ENCODE peak calls at places on chromosomes 3 and 15, in ten cellular contexts. One of them, this sample, is unnamed.

GRCh38 chr15:69593981-69594966 is 141.7 kb downstream of the RPLP1 start:
- DNase-seq in endothelial cell of umbilical vein: no peak
- DNase-seq in heart left ventricle: peak
- DNase-seq in suprapubic skin: peak
- DNase-seq in Peyer's patch: peak
- DNase-seq in prostate gland: peak
- DNase-seq in adrenal gland: no peak
- DNase-seq in lower leg skin: no peak
- DNase-seq in A549: peak
- DNase-seq in upper lobe of left lung: peak
- DNase-seq in this sample: peak

GRCh38 chr3:9893739-9894138 is 3.3 kb downstream of the JAGN1 start:
- DNase-seq in endothelial cell of umbilical vein: peak
- DNase-seq in heart left ventricle: no peak
- DNase-seq in suprapubic skin: no peak
- DNase-seq in Peyer's patch: no peak
- DNase-seq in prostate gland: no peak
- DNase-seq in adrenal gland: no peak
- DNase-seq in lower leg skin: no peak
- DNase-seq in A549: no peak
- DNase-seq in upper lobe of left lung: no peak
- DNase-seq in this sample: no peak

GRCh38 chr3:52120576-52121458 is 33.4 kb downstream of the POC1A start:
- DNase-seq in endothelial cell of umbilical vein: peak
- DNase-seq in heart left ventricle: peak
- DNase-seq in suprapubic skin: no peak
- DNase-seq in Peyer's patch: no peak
- DNase-seq in prostate gland: no peak
- DNase-seq in adrenal gland: no peak
- DNase-seq in lower leg skin: no peak
- DNase-seq in A549: no peak
- DNase-seq in upper lobe of left lung: no peak
- DNase-seq in this sample: no peak

GRCh38 chr15:96296264-96296663 is 34.2 kb upstream of the NR2F2 start:
- DNase-seq in endothelial cell of umbilical vein: no peak
- DNase-seq in heart left ventricle: no peak
- DNase-seq in suprapubic skin: no peak
- DNase-seq in Peyer's patch: no peak
- DNase-seq in prostate gland: no peak
- DNase-seq in adrenal gland: no peak
- DNase-seq in lower leg skin: no peak
- DNase-seq in A549: no peak
- DNase-seq in upper lobe of left lung: no peak
- DNase-seq in this sample: peak

GRCh38 chr3:56702487-56703315 is 19.6 kb upstream of the TASOR start:
- DNase-seq in endothelial cell of umbilical vein: peak
- DNase-seq in heart left ventricle: no peak
- DNase-seq in suprapubic skin: no peak
- DNase-seq in Peyer's patch: no peak
- DNase-seq in prostate gland: peak
- DNase-seq in adrenal gland: peak
- DNase-seq in lower leg skin: peak
- DNase-seq in A549: peak
- DNase-seq in upper lobe of left lung: no peak
- DNase-seq in this sample: peak

GRCh38 chr3:55497250-55497649 is 10.1 kb upstream of the WNT5A start:
- DNase-seq in endothelial cell of umbilical vein: no peak
- DNase-seq in heart left ventricle: no peak
- DNase-seq in suprapubic skin: no peak
- DNase-seq in Peyer's patch: no peak
- DNase-seq in prostate gland: no peak
- DNase-seq in adrenal gland: no peak
- DNase-seq in lower leg skin: no peak
- DNase-seq in A549: no peak
- DNase-seq in upper lobe of left lung: no peak
- DNase-seq in this sample: no peak

GRCh38 chr3:64056616-64057165 is 33.4 kb upstream of the PSMD6 start:
- DNase-seq in endothelial cell of umbilical vein: no peak
- DNase-seq in heart left ventricle: no peak
- DNase-seq in suprapubic skin: no peak
- DNase-seq in Peyer's patch: no peak
- DNase-seq in prostate gland: no peak
- DNase-seq in adrenal gland: no peak
- DNase-seq in lower leg skin: no peak
- DNase-seq in A549: no peak
- DNase-seq in upper lobe of left lung: no peak
- DNase-seq in this sample: no peak

GRCh38 chr3:179981646-179982045 is 55.1 kb downstream of the PEX5L start:
- DNase-seq in endothelial cell of umbilical vein: no peak
- DNase-seq in heart left ventricle: no peak
- DNase-seq in suprapubic skin: no peak
- DNase-seq in Peyer's patch: no peak
- DNase-seq in prostate gland: no peak
- DNase-seq in adrenal gland: no peak
- DNase-seq in lower leg skin: no peak
- DNase-seq in A549: no peak
- DNase-seq in upper lobe of left lung: no peak
- DNase-seq in this sample: no peak

GRCh38 chr3:107704477-107704876 is 181.7 kb downstream of the BBX start:
- DNase-seq in endothelial cell of umbilical vein: no peak
- DNase-seq in heart left ventricle: no peak
- DNase-seq in suprapubic skin: no peak
- DNase-seq in Peyer's patch: no peak
- DNase-seq in prostate gland: no peak
- DNase-seq in adrenal gland: no peak
- DNase-seq in lower leg skin: no peak
- DNase-seq in A549: no peak
- DNase-seq in upper lobe of left lung: no peak
- DNase-seq in this sample: peak

GRCh38 chr3:112718967-112719366 is 78.0 kb upstream of the CCDC80 start:
- DNase-seq in endothelial cell of umbilical vein: no peak
- DNase-seq in heart left ventricle: no peak
- DNase-seq in suprapubic skin: no peak
- DNase-seq in Peyer's patch: no peak
- DNase-seq in prostate gland: no peak
- DNase-seq in adrenal gland: no peak
- DNase-seq in lower leg skin: no peak
- DNase-seq in A549: no peak
- DNase-seq in upper lobe of left lung: no peak
- DNase-seq in this sample: no peak

GRCh38 chr3:60610441-60611112 is 640.7 kb downstream of the FHIT start:
- DNase-seq in endothelial cell of umbilical vein: no peak
- DNase-seq in heart left ventricle: peak
- DNase-seq in suprapubic skin: peak
- DNase-seq in Peyer's patch: no peak
- DNase-seq in prostate gland: no peak
- DNase-seq in adrenal gland: no peak
- DNase-seq in lower leg skin: peak
- DNase-seq in A549: no peak
- DNase-seq in upper lobe of left lung: no peak
- DNase-seq in this sample: peak

GRCh38 chr15:38145671-38146111 is 106.9 kb upstream of the SPRED1 start:
- DNase-seq in endothelial cell of umbilical vein: no peak
- DNase-seq in heart left ventricle: no peak
- DNase-seq in suprapubic skin: no peak
- DNase-seq in Peyer's patch: no peak
- DNase-seq in prostate gland: no peak
- DNase-seq in adrenal gland: no peak
- DNase-seq in lower leg skin: no peak
- DNase-seq in A549: no peak
- DNase-seq in upper lobe of left lung: no peak
- DNase-seq in this sample: no peak

GRCh38 chr3:194994551-194994981 is 276.4 kb downstream of the XXYLT1 start:
- DNase-seq in endothelial cell of umbilical vein: no peak
- DNase-seq in heart left ventricle: no peak
- DNase-seq in suprapubic skin: no peak
- DNase-seq in Peyer's patch: no peak
- DNase-seq in prostate gland: no peak
- DNase-seq in adrenal gland: no peak
- DNase-seq in lower leg skin: no peak
- DNase-seq in A549: no peak
- DNase-seq in upper lobe of left lung: no peak
- DNase-seq in this sample: no peak

GRCh38 chr3:160661660-160662059 is 15.3 kb upstream of the ARL14 start:
- DNase-seq in endothelial cell of umbilical vein: no peak
- DNase-seq in heart left ventricle: no peak
- DNase-seq in suprapubic skin: no peak
- DNase-seq in Peyer's patch: no peak
- DNase-seq in prostate gland: no peak
- DNase-seq in adrenal gland: no peak
- DNase-seq in lower leg skin: no peak
- DNase-seq in A549: no peak
- DNase-seq in upper lobe of left lung: no peak
- DNase-seq in this sample: no peak

GRCh38 chr3:186598794-186599141 is 14.1 kb upstream of the AHSG start:
- DNase-seq in endothelial cell of umbilical vein: no peak
- DNase-seq in heart left ventricle: no peak
- DNase-seq in suprapubic skin: no peak
- DNase-seq in Peyer's patch: no peak
- DNase-seq in prostate gland: no peak
- DNase-seq in adrenal gland: no peak
- DNase-seq in lower leg skin: no peak
- DNase-seq in A549: no peak
- DNase-seq in upper lobe of left lung: no peak
- DNase-seq in this sample: no peak

GRCh38 chr3:186598108-186598784 is 14.6 kb upstream of the AHSG start:
- DNase-seq in endothelial cell of umbilical vein: no peak
- DNase-seq in heart left ventricle: peak
- DNase-seq in suprapubic skin: no peak
- DNase-seq in Peyer's patch: no peak
- DNase-seq in prostate gland: no peak
- DNase-seq in adrenal gland: no peak
- DNase-seq in lower leg skin: no peak
- DNase-seq in A549: no peak
- DNase-seq in upper lobe of left lung: no peak
- DNase-seq in this sample: no peak

GRCh38 chr3:186600896-186601295 is 12.0 kb upstream of the AHSG start:
- DNase-seq in endothelial cell of umbilical vein: no peak
- DNase-seq in heart left ventricle: no peak
- DNase-seq in suprapubic skin: no peak
- DNase-seq in Peyer's patch: no peak
- DNase-seq in prostate gland: no peak
- DNase-seq in adrenal gland: no peak
- DNase-seq in lower leg skin: no peak
- DNase-seq in A549: no peak
- DNase-seq in upper lobe of left lung: no peak
- DNase-seq in this sample: no peak

GRCh38 chr3:186599785-186600166 is 13.1 kb upstream of the AHSG start:
- DNase-seq in endothelial cell of umbilical vein: no peak
- DNase-seq in heart left ventricle: no peak
- DNase-seq in suprapubic skin: no peak
- DNase-seq in Peyer's patch: no peak
- DNase-seq in prostate gland: no peak
- DNase-seq in adrenal gland: no peak
- DNase-seq in lower leg skin: no peak
- DNase-seq in A549: no peak
- DNase-seq in upper lobe of left lung: no peak
- DNase-seq in this sample: no peak

GRCh38 chr3:186599142-186599784 is 13.6 kb upstream of the AHSG start:
- DNase-seq in endothelial cell of umbilical vein: no peak
- DNase-seq in heart left ventricle: no peak
- DNase-seq in suprapubic skin: no peak
- DNase-seq in Peyer's patch: peak
- DNase-seq in prostate gland: no peak
- DNase-seq in adrenal gland: no peak
- DNase-seq in lower leg skin: no peak
- DNase-seq in A549: no peak
- DNase-seq in upper lobe of left lung: peak
- DNase-seq in this sample: no peak
- TF ChIP-seq POLR2A in endothelial cell of umbilical vein: no peak
- TF ChIP-seq POLR2A in heart left ventricle: no peak
- TF ChIP-seq POLR2A in suprapubic skin: no peak
- TF ChIP-seq POLR2A in Peyer's patch: no peak
- TF ChIP-seq POLR2A in prostate gland: no peak
- TF ChIP-seq POLR2A in adrenal gland: no peak
- TF ChIP-seq POLR2A in lower leg skin: no peak
- TF ChIP-seq POLR2A in A549: no peak
- TF ChIP-seq POLR2A in upper lobe of left lung: no peak
- TF ChIP-seq POLR2A in this sample: no peak

GRCh38 chr15:101409621-101410020 is 79.9 kb downstream of the PCSK6 start:
- DNase-seq in endothelial cell of umbilical vein: no peak
- DNase-seq in heart left ventricle: no peak
- DNase-seq in suprapubic skin: no peak
- DNase-seq in Peyer's patch: no peak
- DNase-seq in prostate gland: no peak
- DNase-seq in adrenal gland: no peak
- DNase-seq in lower leg skin: no peak
- DNase-seq in A549: no peak
- DNase-seq in upper lobe of left lung: no peak
- DNase-seq in this sample: no peak
- TF ChIP-seq POLR2A in endothelial cell of umbilical vein: no peak
- TF ChIP-seq POLR2A in heart left ventricle: no peak
- TF ChIP-seq POLR2A in suprapubic skin: no peak
- TF ChIP-seq POLR2A in Peyer's patch: no peak
- TF ChIP-seq POLR2A in prostate gland: no peak
- TF ChIP-seq POLR2A in adrenal gland: no peak
- TF ChIP-seq POLR2A in lower leg skin: no peak
- TF ChIP-seq POLR2A in A549: no peak
- TF ChIP-seq POLR2A in upper lobe of left lung: no peak
- TF ChIP-seq POLR2A in this sample: no peak

GRCh38 chr3:142285057-142285666 is 59.8 kb upstream of the GK5 start:
- DNase-seq in endothelial cell of umbilical vein: no peak
- DNase-seq in heart left ventricle: no peak
- DNase-seq in suprapubic skin: no peak
- DNase-seq in Peyer's patch: no peak
- DNase-seq in prostate gland: no peak
- DNase-seq in adrenal gland: no peak
- DNase-seq in lower leg skin: no peak
- DNase-seq in A549: no peak
- DNase-seq in upper lobe of left lung: no peak
- DNase-seq in this sample: no peak
- TF ChIP-seq POLR2A in endothelial cell of umbilical vein: no peak
- TF ChIP-seq POLR2A in heart left ventricle: no peak
- TF ChIP-seq POLR2A in suprapubic skin: no peak
- TF ChIP-seq POLR2A in Peyer's patch: no peak
- TF ChIP-seq POLR2A in prostate gland: no peak
- TF ChIP-seq POLR2A in adrenal gland: no peak
- TF ChIP-seq POLR2A in lower leg skin: no peak
- TF ChIP-seq POLR2A in A549: no peak
- TF ChIP-seq POLR2A in upper lobe of left lung: no peak
- TF ChIP-seq POLR2A in this sample: no peak

DNA sequence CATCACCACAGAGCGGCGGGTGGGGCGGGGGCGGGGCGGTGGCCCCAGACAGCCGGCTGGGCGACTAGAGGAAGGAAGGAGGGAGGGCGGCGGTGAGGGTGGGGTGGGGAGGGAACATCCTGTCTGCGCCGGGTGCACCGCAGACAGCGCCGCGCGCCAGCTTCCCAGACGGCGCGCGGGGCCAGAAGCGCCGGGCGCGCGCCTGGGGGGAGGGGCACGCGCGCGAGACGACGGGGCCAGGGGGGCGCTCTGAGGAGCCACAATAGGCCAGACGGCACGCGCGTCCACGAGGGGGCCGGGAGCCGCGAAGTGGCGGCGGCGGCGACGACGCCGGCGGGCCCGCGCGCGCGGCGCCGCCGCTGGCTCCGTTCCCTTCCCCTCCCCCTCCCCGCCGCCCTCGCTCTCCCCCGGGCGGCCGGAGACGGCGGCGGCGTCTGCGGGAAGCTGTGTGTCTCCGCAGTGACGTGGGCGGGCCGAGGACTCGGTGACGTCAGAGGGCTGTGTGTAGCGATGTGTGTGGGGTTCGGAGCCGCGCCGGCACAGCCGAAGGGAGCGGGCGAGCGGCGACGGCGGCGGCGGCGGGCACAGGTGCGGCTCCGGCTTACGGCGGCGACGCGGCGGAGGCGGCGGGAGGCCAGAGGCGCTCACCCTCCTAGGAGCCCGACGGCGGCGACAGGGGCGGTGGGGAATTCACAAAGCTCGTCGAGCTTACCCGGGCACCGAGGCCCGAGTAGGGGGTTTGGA is at the start of gene SKIL:
- DNase-seq in endothelial cell of umbilical vein: peak
- DNase-seq in heart left ventricle: peak
- DNase-seq in suprapubic skin: peak
- DNase-seq in Peyer's patch: peak
- DNase-seq in prostate gland: peak
- DNase-seq in adrenal gland: peak
- DNase-seq in lower leg skin: peak
- DNase-seq in A549: peak
- DNase-seq in upper lobe of left lung: peak
- DNase-seq in this sample: peak
- TF ChIP-seq POLR2A in endothelial cell of umbilical vein: peak
- TF ChIP-seq POLR2A in heart left ventricle: no peak
- TF ChIP-seq POLR2A in suprapubic skin: peak
- TF ChIP-seq POLR2A in Peyer's patch: peak
- TF ChIP-seq POLR2A in prostate gland: peak
- TF ChIP-seq POLR2A in adrenal gland: peak
- TF ChIP-seq POLR2A in lower leg skin: no peak
- TF ChIP-seq POLR2A in A549: peak
- TF ChIP-seq POLR2A in upper lobe of left lung: peak
- TF ChIP-seq POLR2A in this sample: peak